ENCODE peak calls at places on chromosomes 6 and 20, in five cellular contexts. Y, T, B, L and M are unnamed samples.

GRCh38 chr6:22466665-22467064 is 102.7 kb upstream of the HDGFL1 start:
- DNase-seq in Y (peak), T (no peak), B (no peak), L (no peak), M (no peak)

GRCh38 chr6:135176464-135176863 is 4.6 kb upstream of the MYB start:
- DNase-seq in Y (no peak), T (no peak), B (no peak), L (no peak), M (no peak)

GRCh38 chr6:161367472-161367871 is 93.6 kb upstream of the AGPAT4 start:
- DNase-seq in Y (no peak), T (peak), B (no peak), L (no peak), M (no peak)

GRCh38 chr20:36717657-36718056 is 28.2 kb downstream of the NDRG3 start:
- DNase-seq in Y (peak), T (no peak), B (no peak), L (no peak), M (no peak)

GRCh38 chr6:119349041-119349340 is 570 bp downstream of the MAN1A1 start:
- DNase-seq in Y (no peak), T (no peak), B (no peak), L (peak), M (no peak)

GRCh38 chr6:26439151-26439550 is 1.2 kb upstream of the BTN3A3 start:
- DNase-seq in Y (no peak), T (no peak), B (no peak), L (no peak), M (no peak)

GRCh38 chr6:113999284-113999683 is 28.3 kb upstream of the HDAC2 start:
- DNase-seq in Y (no peak), T (no peak), B (no peak), L (no peak), M (no peak)

GRCh38 chr20:53829086-53829703 is 235.6 kb upstream of the ZNF217 start:
- DNase-seq in Y (no peak), T (peak), B (no peak), L (no peak), M (peak)

GRCh38 chr6:56542367-56543331 is 100.0 kb downstream of the DST start:
- DNase-seq in Y (peak), T (peak), B (peak), L (peak), M (peak)

GRCh38 chr6:39221115-39221514 is 8.2 kb downstream of the KCNK5 start:
- DNase-seq in Y (no peak), T (no peak), B (no peak), L (no peak), M (no peak)

GRCh38 chr6:149233056-149233715 is 84.3 kb upstream of the TAB2 start:
- DNase-seq in Y (peak), T (peak), B (no peak), L (peak), M (peak)

GRCh38 chr6:157487110-157487773 is 106.3 kb downstream of the ZDHHC14 start:
- DNase-seq in Y (no peak), T (no peak), B (no peak), L (no peak), M (no peak)

GRCh38 chr6:140846518-140847277 is 1286.0 kb upstream of the GJE1 start:
- DNase-seq in Y (no peak), T (no peak), B (no peak), L (no peak), M (peak)

GRCh38 chr20:50417484-50418235 is 92.5 kb upstream of the PTPN1 start:
- DNase-seq in Y (no peak), T (no peak), B (no peak), L (no peak), M (no peak)

GRCh38 chr6:149820506-149820905 is 43.7 kb downstream of the LRP11 start:
- DNase-seq in Y (no peak), T (no peak), B (no peak), L (no peak), M (no peak)

GRCh38 chr20:37398750-37399621 is 53.0 kb downstream of the SRC start:
- DNase-seq in Y (no peak), T (no peak), B (no peak), L (no peak), M (no peak)

GRCh38 chr6:90458353-90459224 is 128.3 kb downstream of the MAP3K7 start:
- DNase-seq in Y (no peak), T (no peak), B (no peak), L (no peak), M (no peak)